ENCODE peak calls at places on chromosomes 7 and 10, in nine cellular contexts. Q is CD4-positive, CD25-positive, alpha-beta regulatory T cell; T is stimulated activated CD4-positive, alpha-beta T cell treated with anti-CD3 and anti-CD28 coated beads, Interleukin-1b, Interleukin-23, amount 100 ng/mL, for 4 hours; L is stimulated activated CD8-positive, alpha-beta memory T cell treated with anti-CD3 and anti-CD28 coated beads, Interleukin-4, amount 100 ng/mL, for 1 hour; U is A549; F is activated T-helper 2 cell treated with anti-CD3 and anti-CD28 coated beads, Interferon-gamma antibody, Interleukin-2, Interleukin-4, amounts not matched to agents 10 μg/mL and 5 μg/mL and 100 μg/mL, durations not matched to agents 14 hours and 24 hours and 36 hours; P is activated CD4-positive, alpha-beta T cell treated with anti-CD3 and anti-CD28 coated beads, Interleukin-2, amount 10 ng/mL, durations not matched to agents 7 days and 5 days; M is NCI-H526 treated with DMSO at 0.1 percent for 48 hours; S is OCI-LY7. E is an unnamed sample.

GRCh38 chr7:9242604-9243003 is 809.2 kb downstream of the NXPH1 start:
- DNase-seq in L (no peak), U (no peak), P (no peak), F (no peak), Q (no peak), T (no peak), M (no peak), S (no peak), E (no peak)

GRCh38 chr7:106282374-106282773 is 2.4 kb downstream of the NAMPT start:
- DNase-seq in L (no peak), F (no peak), P (no peak), Q (no peak), U (no peak), T (no peak), S (no peak), M (no peak), E (peak; percentile 18)

GRCh38 chr10:1151071-1152033 is 95.2 kb downstream of the WDR37 start:
- DNase-seq in L (no peak), T (no peak), Q (no peak), F (no peak), M (no peak), P (no peak), S (no peak), U (no peak), E (no peak)

GRCh38 chr10:104340692-104341091 is 2.4 kb upstream of the ITPRIP start:
- DNase-seq in U (no peak), M (no peak), L (no peak), P (no peak), Q (no peak), S (no peak), T (no peak), F (peak; percentile 3), E (no peak)

GRCh38 chr10:32084484-32084883 is 28.3 kb upstream of the KIF5B start:
- DNase-seq in Q (no peak), F (no peak), L (no peak), U (no peak), T (no peak), M (no peak), P (no peak), S (no peak), E (no peak)

GRCh38 chr7:143271240-143271639 is 8.0 kb downstream of the GSTK1 start:
- DNase-seq in Q (no peak), F (no peak), U (no peak), L (no peak), P (no peak), S (no peak), M (no peak), T (no peak), E (no peak)

GRCh38 chr7:143015102-143015501 is 11.8 kb downstream of the OR9A2 start:
- DNase-seq in S (peak; percentile 71), L (no peak), T (no peak), F (no peak), P (no peak), Q (no peak), M (no peak), U (no peak), E (peak; percentile 21)

GRCh38 chr10:122475130-122475529 is 13.8 kb downstream of the HTRA1 start:
- DNase-seq in P (no peak), S (no peak), Q (no peak), U (no peak), F (no peak), M (peak; percentile 54), L (no peak), T (no peak), E (no peak)

GRCh38 chr7:157267516-157267915 is 69.3 kb upstream of the DNAJB6 start:
- DNase-seq in L (no peak), F (no peak), M (no peak), U (no peak), T (no peak), S (no peak), Q (no peak), P (no peak), E (no peak)

GRCh38 chr7:101507791-101508252 is 121.3 kb downstream of the MYL10 start:
- DNase-seq in M (peak; percentile 68), T (peak; percentile 7), U (peak; percentile 70), F (peak; percentile 27), L (no peak), S (peak; percentile 87), Q (no peak), P (peak; percentile 68), E (peak; percentile 61)

GRCh38 chr10:88392222-88392621 is 190.9 kb downstream of the RNLS start:
- DNase-seq in P (peak; percentile 55), M (no peak), T (no peak), U (no peak), Q (no peak), L (no peak), S (peak; percentile 80), F (peak; percentile 25), E (peak; percentile 91)

GRCh38 chr10:30058111-30058510 is 1.3 kb downstream of the JCAD start:
- DNase-seq in P (no peak), F (no peak), M (no peak), T (no peak), L (no peak), U (no peak), S (no peak), Q (no peak), E (no peak)

GRCh38 chr7:139720705-139721231 is 57.0 kb downstream of the HIPK2 start:
- DNase-seq in S (no peak), M (no peak), P (peak; percentile 33), L (no peak), U (no peak), F (no peak), T (no peak), Q (no peak), E (peak; percentile 91)

GRCh38 chr10:34715511-34716187 is 99.4 kb downstream of the PARD3 start:
- DNase-seq in S (no peak), P (no peak), T (no peak), M (no peak), U (no peak), Q (no peak), L (no peak), F (no peak), E (no peak)

GRCh38 chr10:90195288-90195840 is 494.0 kb downstream of the KIF20B start:
- DNase-seq in U (no peak), F (no peak), M (no peak), L (no peak), S (no peak), T (no peak), P (no peak), Q (no peak), E (no peak)

GRCh38 chr10:79380918-79381775 is 33.9 kb downstream of the PPIF start:
- DNase-seq in U (no peak), Q (no peak), T (no peak), P (no peak), M (no peak), S (no peak), F (no peak), L (no peak), E (no peak)

GRCh38 chr7:70700055-70700934 is 431.6 kb upstream of the GALNT17 start:
- DNase-seq in F (no peak), L (no peak), U (no peak), Q (no peak), P (no peak), T (no peak), M (peak; percentile 65), S (peak; percentile 65), E (no peak)

GRCh38 chr7:123682690-123683089 is 27.0 kb downstream of the LMOD2 start:
- DNase-seq in S (peak; percentile 60), P (peak; percentile 45), T (no peak), Q (no peak), M (peak; percentile 61), U (peak; percentile 19), F (no peak), L (no peak), E (peak; percentile 58)

GRCh38 chr10:32109603-32110002 is 53.4 kb upstream of the KIF5B start:
- DNase-seq in L (no peak), F (no peak), Q (no peak), M (no peak), P (no peak), T (no peak), U (no peak), S (no peak), E (no peak)

GRCh38 chr7:74606101-74606908 is 51.2 kb upstream of the GTF2I start:
- DNase-seq in P (peak; percentile 44), L (no peak), Q (peak; percentile 7), U (no peak), M (peak; percentile 13), F (peak; percentile 15), S (peak; percentile 38), T (peak; percentile 36), E (peak; percentile 55)